ENCODE peak calls at places on chromosomes 7 and 10, in six cellular contexts. One of them, this sample, is unnamed.

GRCh38 chr7:111105269-111105668 is 14.3 kb downstream of the LRRN3 start:
- DNase-seq in nephron progenitor cell: no peak
- DNase-seq in IMR-90: no peak
- DNase-seq in fibroblast of lung: no peak
- DNase-seq in B cell: no peak
- DNase-seq in AG09309: no peak
- DNase-seq in this sample: no peak

GRCh38 chr10:22666287-22667092 is 47.9 kb downstream of the PIP4K2A start:
- DNase-seq in fibroblast of lung: peak
- DNase-seq in IMR-90: peak
- DNase-seq in AG09309: no peak
- DNase-seq in nephron progenitor cell: no peak
- DNase-seq in B cell: no peak
- DNase-seq in this sample: no peak

GRCh38 chr7:82566752-82567151 is 123.2 kb upstream of the CACNA2D1 start:
- DNase-seq in nephron progenitor cell: no peak
- DNase-seq in B cell: no peak
- DNase-seq in IMR-90: no peak
- DNase-seq in fibroblast of lung: no peak
- DNase-seq in AG09309: no peak
- DNase-seq in this sample: no peak

GRCh38 chr10:794382-794956 is 105.0 kb upstream of the DIP2C start:
- DNase-seq in B cell: no peak
- DNase-seq in IMR-90: peak
- DNase-seq in nephron progenitor cell: no peak
- DNase-seq in fibroblast of lung: peak
- DNase-seq in AG09309: no peak
- DNase-seq in this sample: no peak

GRCh38 chr7:121081327-121081936 is 92.9 kb downstream of the CPED1 start:
- DNase-seq in IMR-90: peak
- DNase-seq in AG09309: peak
- DNase-seq in fibroblast of lung: peak
- DNase-seq in B cell: no peak
- DNase-seq in nephron progenitor cell: peak
- DNase-seq in this sample: no peak

GRCh38 chr10:122494173-122494820 is 32.9 kb downstream of the HTRA1 start:
- DNase-seq in AG09309: no peak
- DNase-seq in B cell: no peak
- DNase-seq in nephron progenitor cell: no peak
- DNase-seq in IMR-90: no peak
- DNase-seq in fibroblast of lung: no peak
- DNase-seq in this sample: no peak

GRCh38 chr10:80996615-80997193 is 459.0 kb downstream of the SH2D4B start:
- DNase-seq in nephron progenitor cell: no peak
- DNase-seq in AG09309: no peak
- DNase-seq in fibroblast of lung: no peak
- DNase-seq in B cell: no peak
- DNase-seq in IMR-90: no peak
- DNase-seq in this sample: no peak

GRCh38 chr7:128879939-128880746 is 17.5 kb downstream of the ATP6V1F start:
- DNase-seq in B cell: no peak
- DNase-seq in fibroblast of lung: peak
- DNase-seq in nephron progenitor cell: peak
- DNase-seq in IMR-90: peak
- DNase-seq in AG09309: no peak
- DNase-seq in this sample: peak

GRCh38 chr10:59623823-59624535 is 85.7 kb downstream of the SLC16A9 start:
- DNase-seq in fibroblast of lung: no peak
- DNase-seq in AG09309: no peak
- DNase-seq in nephron progenitor cell: no peak
- DNase-seq in IMR-90: no peak
- DNase-seq in B cell: no peak
- DNase-seq in this sample: no peak

GRCh38 chr7:124698964-124699363 is 66.6 kb downstream of the GPR37 start:
- DNase-seq in IMR-90: no peak
- DNase-seq in AG09309: no peak
- DNase-seq in B cell: no peak
- DNase-seq in nephron progenitor cell: no peak
- DNase-seq in fibroblast of lung: no peak
- DNase-seq in this sample: no peak

GRCh38 chr10:75013007-75013406 is 98.4 kb upstream of the SAMD8 start:
- DNase-seq in AG09309: no peak
- DNase-seq in IMR-90: no peak
- DNase-seq in fibroblast of lung: no peak
- DNase-seq in nephron progenitor cell: no peak
- DNase-seq in B cell: no peak
- DNase-seq in this sample: no peak

GRCh38 chr7:16428672-16429071 is 7.3 kb upstream of the CRPPA start:
- DNase-seq in fibroblast of lung: peak
- DNase-seq in AG09309: peak
- DNase-seq in IMR-90: peak
- DNase-seq in B cell: no peak
- DNase-seq in nephron progenitor cell: no peak
- DNase-seq in this sample: no peak

GRCh38 chr7:116661741-116662329 is 10.2 kb upstream of the MET start:
- DNase-seq in B cell: no peak
- DNase-seq in AG09309: no peak
- DNase-seq in fibroblast of lung: no peak
- DNase-seq in IMR-90: no peak
- DNase-seq in nephron progenitor cell: peak
- DNase-seq in this sample: no peak

GRCh38 chr7:143416565-143417149 is 8.0 kb upstream of the EPHA1 start:
- DNase-seq in AG09309: no peak
- DNase-seq in fibroblast of lung: peak
- DNase-seq in IMR-90: peak
- DNase-seq in nephron progenitor cell: peak
- DNase-seq in B cell: no peak
- DNase-seq in this sample: no peak

GRCh38 chr10:97572214-97572989 is at the start of gene ANKRD2:
- DNase-seq in fibroblast of lung: peak
- DNase-seq in AG09309: peak
- DNase-seq in B cell: no peak
- DNase-seq in nephron progenitor cell: peak
- DNase-seq in IMR-90: peak
- DNase-seq in this sample: peak

GRCh38 chr7:73361340-73361739 is 33.4 kb downstream of the FKBP6 start:
- DNase-seq in AG09309: no peak
- DNase-seq in B cell: no peak
- DNase-seq in nephron progenitor cell: no peak
- DNase-seq in fibroblast of lung: no peak
- DNase-seq in IMR-90: no peak
- DNase-seq in this sample: no peak

GRCh38 chr10:33333260-33334169 is 952 bp downstream of the NRP1 start:
- DNase-seq in IMR-90: no peak
- DNase-seq in nephron progenitor cell: peak
- DNase-seq in AG09309: no peak
- DNase-seq in fibroblast of lung: no peak
- DNase-seq in B cell: no peak
- DNase-seq in this sample: no peak

GRCh38 chr7:97798036-97799019 is 66.4 kb downstream of the TAC1 start:
- DNase-seq in AG09309: no peak
- DNase-seq in fibroblast of lung: no peak
- DNase-seq in B cell: no peak
- DNase-seq in nephron progenitor cell: no peak
- DNase-seq in IMR-90: no peak
- DNase-seq in this sample: no peak

GRCh38 chr10:103499881-103500280 is 6.4 kb downstream of the NEURL1 start:
- DNase-seq in fibroblast of lung: no peak
- DNase-seq in AG09309: no peak
- DNase-seq in IMR-90: peak
- DNase-seq in B cell: no peak
- DNase-seq in nephron progenitor cell: no peak
- DNase-seq in this sample: no peak

GRCh38 chr7:112201421-112201820 is 4.8 kb downstream of the DOCK4 start:
- DNase-seq in AG09309: no peak
- DNase-seq in B cell: no peak
- DNase-seq in fibroblast of lung: peak
- DNase-seq in IMR-90: peak
- DNase-seq in nephron progenitor cell: no peak
- DNase-seq in this sample: no peak

GRCh38 chr10:3412071-3412582 is 239.5 kb upstream of the PITRM1 start:
- DNase-seq in IMR-90: no peak
- DNase-seq in nephron progenitor cell: no peak
- DNase-seq in AG09309: no peak
- DNase-seq in fibroblast of lung: no peak
- DNase-seq in B cell: no peak
- DNase-seq in this sample: no peak

GRCh38 chr10:5944389-5945202 is 32.7 kb downstream of the IL15RA start:
- DNase-seq in AG09309: peak
- DNase-seq in IMR-90: peak
- DNase-seq in nephron progenitor cell: no peak
- DNase-seq in B cell: no peak
- DNase-seq in fibroblast of lung: peak
- DNase-seq in this sample: no peak

GRCh38 chr7:14394786-14395185 is 405.3 kb upstream of the ETV1 start:
- DNase-seq in IMR-90: no peak
- DNase-seq in nephron progenitor cell: no peak
- DNase-seq in AG09309: no peak
- DNase-seq in fibroblast of lung: no peak
- DNase-seq in B cell: no peak
- DNase-seq in this sample: no peak

GRCh38 chr7:20796565-20796964 is 9.9 kb upstream of the SP8 start:
- DNase-seq in nephron progenitor cell: no peak
- DNase-seq in IMR-90: no peak
- DNase-seq in B cell: no peak
- DNase-seq in fibroblast of lung: no peak
- DNase-seq in AG09309: no peak
- DNase-seq in this sample: no peak

GRCh38 chr7:45923290-45923689 is 2.2 kb upstream of the IGFBP3 start:
- DNase-seq in nephron progenitor cell: peak
- DNase-seq in B cell: no peak
- DNase-seq in fibroblast of lung: peak
- DNase-seq in IMR-90: peak
- DNase-seq in AG09309: no peak
- DNase-seq in this sample: peak

GRCh38 chr7:69643708-69644445 is 45.6 kb downstream of the AUTS2 start:
- DNase-seq in fibroblast of lung: no peak
- DNase-seq in IMR-90: no peak
- DNase-seq in B cell: no peak
- DNase-seq in AG09309: no peak
- DNase-seq in nephron progenitor cell: no peak
- DNase-seq in this sample: no peak
- TF ChIP-seq CTCF in fibroblast of lung: no peak
- TF ChIP-seq CTCF in IMR-90: no peak
- TF ChIP-seq CTCF in B cell: no peak
- TF ChIP-seq CTCF in AG09309: no peak
- TF ChIP-seq CTCF in nephron progenitor cell: no peak
- TF ChIP-seq CTCF in this sample: no peak

GRCh38 chr10:72702868-72703581 is 11.1 kb downstream of the MCU start:
- DNase-seq in nephron progenitor cell: no peak
- DNase-seq in IMR-90: peak
- DNase-seq in fibroblast of lung: peak
- DNase-seq in B cell: no peak
- DNase-seq in AG09309: no peak
- DNase-seq in this sample: no peak
- TF ChIP-seq CTCF in nephron progenitor cell: no peak
- TF ChIP-seq CTCF in IMR-90: peak
- TF ChIP-seq CTCF in fibroblast of lung: no peak
- TF ChIP-seq CTCF in B cell: no peak
- TF ChIP-seq CTCF in AG09309: peak
- TF ChIP-seq CTCF in this sample: no peak

GRCh38 chr7:51316262-51316665 is 345 bp downstream of the COBL start:
- DNase-seq in fibroblast of lung: no peak
- DNase-seq in IMR-90: no peak
- DNase-seq in nephron progenitor cell: no peak
- DNase-seq in B cell: no peak
- DNase-seq in AG09309: no peak
- DNase-seq in this sample: peak
- TF ChIP-seq CTCF in fibroblast of lung: no peak
- TF ChIP-seq CTCF in IMR-90: no peak
- TF ChIP-seq CTCF in nephron progenitor cell: no peak
- TF ChIP-seq CTCF in B cell: no peak
- TF ChIP-seq CTCF in AG09309: no peak
- TF ChIP-seq CTCF in this sample: peak

DNA sequence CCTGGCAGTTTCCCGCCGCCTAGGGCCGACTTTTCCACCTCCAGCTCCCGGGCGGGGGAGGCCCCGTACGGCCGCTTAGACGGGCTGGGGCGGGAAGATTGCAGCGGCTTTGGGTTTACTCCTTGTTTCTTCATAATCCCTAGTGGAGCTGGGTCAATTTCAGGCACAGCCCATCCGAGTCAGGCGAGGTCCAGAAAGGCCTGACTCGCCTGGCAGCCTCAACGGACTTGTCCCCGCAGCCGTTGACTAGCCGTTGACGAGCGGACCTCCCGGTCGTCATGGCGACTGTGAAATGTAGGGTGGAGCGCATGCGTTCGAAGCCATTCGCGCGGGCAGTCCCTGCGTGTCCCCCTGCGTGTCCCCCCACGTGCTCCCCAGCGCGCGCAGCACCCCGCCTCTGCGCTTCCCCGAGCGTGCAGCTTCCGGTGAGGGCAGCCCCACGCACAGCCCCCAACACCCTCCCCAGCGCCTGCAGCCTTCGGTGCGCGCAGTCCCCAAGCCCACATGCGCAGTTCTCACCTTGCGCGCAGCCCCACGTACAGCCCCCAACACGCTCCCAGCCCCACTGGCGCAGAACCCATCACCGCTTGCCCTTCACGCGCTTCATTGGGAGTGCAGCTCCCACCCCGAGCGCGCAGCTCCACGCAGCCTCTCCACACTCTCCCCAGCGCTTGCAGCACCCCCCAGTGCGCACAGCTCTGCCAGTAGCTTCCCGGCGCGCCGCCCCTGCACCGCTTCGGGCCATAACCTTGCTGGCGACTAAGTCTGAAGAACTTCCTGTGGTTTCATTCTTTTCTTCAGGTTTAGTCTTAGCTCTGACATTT is 67.8 kb downstream of the TBX20 start:
- DNase-seq in fibroblast of lung: peak
- DNase-seq in nephron progenitor cell: peak
- DNase-seq in B cell: no peak
- DNase-seq in AG09309: no peak
- DNase-seq in IMR-90: peak
- DNase-seq in this sample: peak
- TF ChIP-seq CTCF in fibroblast of lung: no peak
- TF ChIP-seq CTCF in nephron progenitor cell: no peak
- TF ChIP-seq CTCF in B cell: no peak
- TF ChIP-seq CTCF in AG09309: peak
- TF ChIP-seq CTCF in IMR-90: no peak
- TF ChIP-seq CTCF in this sample: peak

DNA sequence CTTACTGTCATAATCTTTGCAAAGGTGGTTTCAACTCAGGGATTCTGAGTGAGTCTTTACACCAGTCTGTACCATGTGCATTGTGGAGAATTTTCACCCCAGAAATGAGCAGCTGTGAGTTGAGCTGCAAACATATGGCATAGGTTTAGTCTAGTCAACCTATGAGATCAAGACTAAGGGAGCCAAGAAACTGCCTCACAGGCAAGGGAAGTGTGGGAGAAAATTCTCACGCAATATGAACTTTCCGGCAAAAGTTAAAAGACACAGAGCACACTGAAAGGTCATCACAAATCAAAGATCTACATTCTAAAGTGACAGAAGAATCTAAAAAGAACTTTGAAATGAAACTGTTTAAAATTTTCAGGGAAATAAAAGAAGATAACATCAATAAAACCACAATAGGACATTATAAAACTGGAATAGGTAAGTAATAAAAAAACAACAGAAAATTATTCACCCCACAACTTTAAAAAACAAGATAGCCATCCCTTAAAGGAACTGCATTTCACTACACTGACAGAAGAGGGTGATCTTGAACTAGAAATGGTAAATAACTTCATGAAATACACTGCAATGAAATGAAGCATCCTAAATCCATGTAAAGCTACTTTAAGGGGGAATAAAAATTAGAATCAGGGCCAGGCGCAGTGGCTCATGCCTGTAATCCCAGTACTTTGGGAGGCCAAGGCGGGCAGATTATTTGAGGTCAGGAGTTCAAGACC is 63.5 kb downstream of the LGI1 start:
- DNase-seq in B cell: no peak
- DNase-seq in nephron progenitor cell: no peak
- DNase-seq in IMR-90: peak
- DNase-seq in AG09309: peak
- DNase-seq in fibroblast of lung: peak
- DNase-seq in this sample: no peak
- TF ChIP-seq CTCF in B cell: no peak
- TF ChIP-seq CTCF in nephron progenitor cell: peak
- TF ChIP-seq CTCF in IMR-90: peak
- TF ChIP-seq CTCF in AG09309: peak
- TF ChIP-seq CTCF in fibroblast of lung: peak
- TF ChIP-seq CTCF in this sample: peak